ENCODE peak calls at places on chromosomes 12 and 14, in nine cellular contexts. W, X, R, E, C, M, O, K and Z are unnamed samples. For H4K20me1, the result is how much of the 10 kb centered on the place peaks cover.

GRCh38 chr14:23787436-23787835 is 151.3 kb downstream of the DHRS2 start:
- DNase-seq in M (no peak), W (no peak), C (no peak), K (no peak), X (no peak), E (no peak), O (no peak), R (no peak), Z (no peak)

GRCh38 chr14:106802413-106803364 is 1276.3 kb downstream of the TMEM121 start:
- DNase-seq in O (no peak), E (no peak), X (no peak), M (peak), C (peak), R (no peak), K (no peak), W (no peak), Z (no peak)

GRCh38 chr14:59134307-59134706 is 54.2 kb upstream of the DAAM1 start:
- DNase-seq in W (no peak), M (no peak), O (no peak), R (no peak), E (no peak), C (peak), X (no peak), K (no peak), Z (no peak)

GRCh38 chr12:24705741-24706358 is 243.1 kb downstream of the BCAT1 start:
- DNase-seq in E (no peak), C (no peak), W (no peak), X (peak), M (peak), R (no peak), O (no peak), K (no peak), Z (no peak)

GRCh38 chr12:124595444-124595843 is 28.0 kb upstream of the NCOR2 start:
- DNase-seq in O (no peak), K (peak), X (no peak), R (no peak), C (no peak), W (no peak), E (no peak), M (no peak), Z (no peak)

GRCh38 chr12:31588976-31589375 is 2.0 kb downstream of the DENND5B start:
- DNase-seq in K (peak), M (no peak), R (peak), X (peak), E (no peak), W (no peak), C (no peak), O (no peak), Z (no peak)

GRCh38 chr12:124713436-124714082 is 146.1 kb upstream of the NCOR2 start:
- DNase-seq in E (no peak), O (peak), R (no peak), K (peak), W (no peak), X (peak), M (peak), C (no peak), Z (no peak)

GRCh38 chr12:64085996-64086395 is 136.1 kb downstream of the KICS2 start:
- DNase-seq in E (no peak), X (no peak), M (no peak), O (no peak), W (no peak), C (no peak), K (peak), R (peak), Z (no peak)

GRCh38 chr14:38762845-38763244 is 340.2 kb downstream of the SEC23A start:
- DNase-seq in O (no peak), W (no peak), M (no peak), E (no peak), C (no peak), R (no peak), X (no peak), K (no peak), Z (no peak)

GRCh38 chr12:129063600-129063999 is 210.3 kb downstream of the GLT1D1 start:
- DNase-seq in K (no peak), O (no peak), W (no peak), C (no peak), R (no peak), M (no peak), X (no peak), E (no peak), Z (no peak)

GRCh38 chr14:33705521-33705920 is 245.4 kb downstream of the EGLN3 start:
- DNase-seq in C (no peak), M (no peak), O (no peak), R (peak), W (no peak), K (no peak), X (peak), E (no peak), Z (no peak)

GRCh38 chr12:68746572-68747180 is 700 bp downstream of the SLC35E3 start:
- DNase-seq in K (peak), O (peak), E (no peak), C (peak), X (peak), W (no peak), R (peak), M (peak), Z (peak)

GRCh38 chr14:58699656-58700055 is 61.9 kb downstream of the DACT1 start:
- DNase-seq in O (no peak), W (no peak), E (no peak), R (no peak), M (no peak), X (no peak), C (no peak), K (no peak), Z (no peak)

GRCh38 chr12:80936642-80937390 is 918 bp downstream of the LIN7A start:
- DNase-seq in X (peak), C (peak), M (peak), K (peak), O (peak), R (peak), E (peak), W (peak), Z (peak)

GRCh38 chr12:101935769-101936741 is 58.7 kb downstream of the DRAM1 start:
- DNase-seq in R (peak), W (no peak), K (peak), C (no peak), X (peak), O (no peak), M (peak), E (no peak), Z (peak)

GRCh38 chr12:113099364-113099763 is 36.2 kb downstream of the RASAL1 start:
- DNase-seq in X (no peak), E (no peak), C (no peak), O (no peak), W (no peak), R (no peak), M (no peak), K (no peak), Z (no peak)

GRCh38 chr14:71665157-71665556 is 267.1 kb upstream of the RGS6 start:
- DNase-seq in X (peak), W (no peak), C (no peak), O (no peak), M (no peak), K (peak), E (no peak), R (peak), Z (no peak)

GRCh38 chr12:116687888-116688287 is 50.0 kb downstream of the SPRING1 start:
- DNase-seq in X (peak), R (peak), W (peak), K (peak), O (peak), E (peak), M (no peak), C (peak), Z (peak)

GRCh38 chr14:37977481-37977880 is 230.2 kb upstream of the SSTR1 start:
- DNase-seq in M (no peak), O (no peak), C (no peak), X (no peak), E (no peak), K (no peak), R (no peak), W (no peak), Z (no peak)

GRCh38 chr12:117441751-117442150 is 80.3 kb upstream of the NOS1 start:
- DNase-seq in K (peak), R (peak), X (peak), C (no peak), W (no peak), E (no peak), O (no peak), M (no peak), Z (peak)

GRCh38 chr14:85122690-85123089 is 407.3 kb upstream of the FLRT2 start:
- DNase-seq in K (no peak), W (no peak), X (peak), E (no peak), C (no peak), M (no peak), R (peak), O (no peak), Z (no peak)

GRCh38 chr12:66365718-66366485 is 63.6 kb downstream of the HELB start:
- DNase-seq in K (peak), W (no peak), R (no peak), O (no peak), X (peak), C (no peak), E (no peak), M (no peak), Z (no peak)

GRCh38 chr14:50371546-50371945 is 25.1 kb downstream of the CDKL1 start:
- DNase-seq in C (no peak), W (peak), E (no peak), M (no peak), R (no peak), X (no peak), K (no peak), O (no peak), Z (no peak)

GRCh38 chr12:56151672-56152131 is 685 bp upstream of the MYL6B start:
- DNase-seq in M (peak), O (peak), C (peak), E (peak), R (peak), X (peak), K (peak), W (peak), Z (peak)

GRCh38 chr14:69432364-69432763 is 33.9 kb downstream of the SLC39A9 start:
- DNase-seq in C (no peak), K (no peak), X (no peak), W (no peak), E (no peak), R (no peak), O (no peak), M (no peak), Z (no peak)

GRCh38 chr12:106113042-106113441 is 25.7 kb downstream of the NUAK1 start:
- DNase-seq in O (no peak), M (peak), C (no peak), W (no peak), E (peak), R (peak), K (peak), X (peak), Z (no peak)

GRCh38 chr12:54082402-54082892 is 28.8 kb downstream of the HOXC4 start:
- DNase-seq in O (peak), K (peak), C (no peak), W (no peak), E (no peak), R (no peak), M (peak), X (peak), Z (peak)

GRCh38 chr12:2752676-2753371 is 41.9 kb upstream of the FKBP4 start:
- DNase-seq in W (peak), O (peak), E (peak), C (peak), K (peak), X (peak), M (peak), R (peak), Z (peak)

DNA sequence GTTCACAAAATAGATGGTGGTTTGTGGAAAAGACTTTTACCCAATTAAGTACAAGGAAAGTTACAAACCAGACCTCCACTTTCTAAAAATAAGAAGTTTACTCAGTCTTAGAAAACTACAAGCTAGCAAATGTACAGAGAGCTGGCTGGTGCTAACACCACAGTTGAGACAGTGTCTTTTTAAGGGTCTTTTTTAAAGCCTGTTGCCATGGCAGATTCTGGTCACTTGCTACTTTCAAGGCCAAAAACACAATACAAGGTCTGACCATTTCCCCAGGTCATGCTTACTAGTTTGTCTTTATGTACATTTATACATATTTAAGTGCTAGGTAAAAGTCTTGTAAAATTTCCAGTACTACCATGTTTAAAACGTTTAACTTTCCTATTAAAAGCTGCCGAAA is 2.4 kb downstream of the BTG1 start:
- DNase-seq in R (no peak), X (no peak), C (no peak), K (no peak), E (no peak), W (no peak), M (peak), O (no peak), Z (no peak)
- H4K20me1 ChIP-seq in R (half or more), X (under half), C (under half), K (under half), E (under half), W (under half), M (half or more), O (half or more), Z (under half)

GRCh38 chr12:1532367-1532752 is 62.0 kb downstream of the FBXL14 start:
- DNase-seq in R (no peak), K (peak), X (no peak), M (no peak), W (no peak), O (no peak), C (no peak), E (no peak), Z (no peak)

GRCh38 chr12:1531160-1531653 is 63.2 kb downstream of the FBXL14 start:
- DNase-seq in E (no peak), C (no peak), K (peak), W (no peak), O (no peak), X (no peak), R (no peak), M (no peak), Z (peak)

GRCh38 chr12:1530592-1531159 is 63.7 kb downstream of the FBXL14 start:
- DNase-seq in R (no peak), C (no peak), E (no peak), X (no peak), O (peak), M (no peak), W (no peak), K (peak), Z (peak)

GRCh38 chr12:1532796-1533195 is 61.6 kb downstream of the FBXL14 start:
- DNase-seq in C (no peak), O (no peak), M (peak), E (no peak), X (no peak), K (peak), R (no peak), W (no peak), Z (no peak)

GRCh38 chr12:1531654-1532366 is 62.6 kb downstream of the FBXL14 start:
- DNase-seq in K (peak), W (no peak), C (no peak), X (no peak), O (no peak), R (no peak), E (no peak), M (peak), Z (no peak)
- TF ChIP-seq EZH2 in K (no peak), W (peak), C (peak), X (no peak), O (no peak), R (no peak), E (no peak), M (no peak), Z (peak)

GRCh38 chr12:67659296-67659695 is 10.8 kb downstream of the DYRK2 start:
- DNase-seq in M (no peak), E (no peak), W (no peak), X (no peak), O (no peak), K (no peak), R (no peak), C (no peak), Z (no peak)

GRCh38 chr12:67663121-67663520 is 14.6 kb downstream of the DYRK2 start:
- DNase-seq in E (no peak), C (no peak), O (no peak), K (peak), R (no peak), W (no peak), X (peak), M (no peak), Z (no peak)

GRCh38 chr12:67665679-67666078 is 17.1 kb downstream of the DYRK2 start:
- DNase-seq in O (peak), W (no peak), C (no peak), M (no peak), E (no peak), K (no peak), X (no peak), R (no peak), Z (no peak)

GRCh38 chr12:67658486-67658885 is 9.9 kb downstream of the DYRK2 start:
- DNase-seq in O (no peak), E (no peak), C (no peak), W (no peak), M (no peak), X (no peak), R (no peak), K (no peak), Z (no peak)

GRCh38 chr12:67661311-67662011 is 12.9 kb downstream of the DYRK2 start:
- DNase-seq in R (peak), W (no peak), O (no peak), K (peak), C (no peak), M (no peak), X (peak), E (no peak), Z (no peak)
- H4K20me1 ChIP-seq in R (under half), W (under half), O (half or more), K (under half), C (under half), M (under half), X (under half), E (under half), Z (under half)

GRCh38 chr12:57765003-57765697 is 1.7 kb downstream of the CYP27B1 start:
- DNase-seq in E (no peak), X (peak), W (peak), C (peak), M (peak), K (peak), O (peak), R (peak), Z (peak)
- TF ChIP-seq EZH2 in E (no peak), X (peak), W (peak), C (no peak), M (no peak), K (peak), O (peak), R (no peak), Z (peak)

GRCh38 chr14:64513271-64513670 is 8.7 kb downstream of the ZBTB1 start:
- DNase-seq in R (no peak), C (no peak), X (no peak), W (no peak), O (no peak), E (no peak), M (no peak), K (no peak), Z (no peak)
- H4K20me1 ChIP-seq in R (half or more), C (under half), X (under half), W (under half), O (half or more), E (under half), M (under half), K (half or more), Z (under half)

GRCh38 chr14:88322505-88323085 is 474 bp downstream of the KCNK10 start:
- DNase-seq in E (no peak), K (no peak), W (peak), R (no peak), O (peak), M (no peak), C (no peak), X (no peak), Z (peak)
- TF ChIP-seq EZH2 in E (no peak), K (no peak), W (peak), R (no peak), O (no peak), M (no peak), C (no peak), X (no peak), Z (peak)

GRCh38 chr12:92129609-92130008 is 16.0 kb downstream of the BTG1 start:
- DNase-seq in E (no peak), W (no peak), M (no peak), R (no peak), C (no peak), X (no peak), O (no peak), K (no peak), Z (no peak)
- H4K20me1 ChIP-seq in E (under half), W (under half), M (under half), R (under half), C (under half), X (under half), O (under half), K (under half), Z (under half)

GRCh38 chr12:19544351-19544750 is 105.1 kb downstream of the AEBP2 start:
- DNase-seq in C (no peak), O (no peak), X (peak), R (no peak), W (no peak), M (no peak), K (peak), E (no peak), Z (no peak)

GRCh38 chr12:19542606-19543005 is 103.3 kb downstream of the AEBP2 start:
- DNase-seq in M (no peak), R (no peak), O (no peak), X (no peak), C (no peak), K (no peak), W (no peak), E (no peak), Z (peak)

DNA sequence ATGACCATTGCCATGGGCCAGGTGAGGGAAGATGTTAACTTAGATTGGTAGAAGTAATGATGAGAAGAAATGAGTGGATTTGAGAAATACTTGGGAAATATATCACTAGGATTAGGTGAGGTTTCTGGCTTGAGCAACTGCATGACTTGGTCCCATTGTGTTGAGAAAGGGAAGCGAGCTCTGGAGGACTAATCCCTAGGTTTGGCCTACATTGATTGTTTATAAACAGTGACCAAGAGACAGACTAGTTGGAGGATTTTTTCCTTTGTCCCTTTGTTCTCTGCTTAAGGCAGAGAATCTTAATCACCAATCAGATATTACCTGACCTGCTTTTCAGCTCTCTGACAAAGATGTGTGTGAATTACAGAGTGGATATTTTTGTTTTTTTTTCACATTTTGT is 100.5 kb downstream of the AEBP2 start:
- DNase-seq in M (no peak), E (no peak), K (peak), O (peak), W (no peak), C (no peak), X (no peak), R (no peak), Z (no peak)
- TF ChIP-seq EZH2 in M (no peak), E (no peak), K (no peak), O (no peak), W (no peak), C (no peak), X (no peak), R (no peak), Z (no peak)